ENCODE peak calls at places on chromosomes 4 and X, in seven cellular contexts. S is tibial artery; I is uterus; P is CD4-positive, CD25-positive, alpha-beta regulatory T cell; T is right cardiac atrium; Y is MM.1S; K is astrocyte. H is an unnamed sample.

GRCh38 chr4:165294907-165295306 is 32.6 kb upstream of the MSMO1 start:
- DNase-seq in P (peak), Y (no peak), S (no peak), I (no peak), K (no peak), T (no peak), H (no peak)

GRCh38 chr4:143083811-143084472 is 100.8 kb upstream of the USP38 start:
- DNase-seq in I (no peak), P (no peak), T (no peak), S (no peak), K (no peak), Y (no peak), H (no peak)

GRCh38 chrX:31796624-31797023 is 724.8 kb upstream of the FTHL17 start:
- DNase-seq in T (no peak), I (no peak), Y (no peak), P (no peak), S (no peak), K (no peak), H (no peak)

GRCh38 chrX:104565791-104566687 is at the start of gene IL1RAPL2:
- DNase-seq in Y (peak), P (peak), T (no peak), K (no peak), S (no peak), I (no peak), H (no peak)

GRCh38 chr4:113071811-113072210 is 22.4 kb downstream of the ANK2 start:
- DNase-seq in K (no peak), P (no peak), T (no peak), I (no peak), S (no peak), Y (no peak), H (no peak)

GRCh38 chr4:151646322-151646721 is 114.5 kb downstream of the GATB start:
- DNase-seq in K (no peak), I (no peak), Y (no peak), T (no peak), S (no peak), P (no peak), H (no peak)

GRCh38 chr4:10124167-10124930 is 7.8 kb upstream of the WDR1 start:
- DNase-seq in Y (no peak), P (no peak), T (no peak), K (no peak), S (no peak), I (no peak), H (no peak)

GRCh38 chr4:139453041-139453370 is 915 bp upstream of the RAB33B start:
- DNase-seq in Y (peak), T (no peak), I (no peak), P (peak), S (no peak), K (peak), H (peak)

GRCh38 chr4:13347517-13348125 is 136.5 kb downstream of the RAB28 start:
- DNase-seq in T (no peak), Y (no peak), S (no peak), I (no peak), P (no peak), K (peak), H (no peak)

GRCh38 chr4:15552557-15553362 is 83.1 kb downstream of the CC2D2A start:
- DNase-seq in I (no peak), K (no peak), T (no peak), P (no peak), Y (no peak), S (no peak), H (no peak)

DNA sequence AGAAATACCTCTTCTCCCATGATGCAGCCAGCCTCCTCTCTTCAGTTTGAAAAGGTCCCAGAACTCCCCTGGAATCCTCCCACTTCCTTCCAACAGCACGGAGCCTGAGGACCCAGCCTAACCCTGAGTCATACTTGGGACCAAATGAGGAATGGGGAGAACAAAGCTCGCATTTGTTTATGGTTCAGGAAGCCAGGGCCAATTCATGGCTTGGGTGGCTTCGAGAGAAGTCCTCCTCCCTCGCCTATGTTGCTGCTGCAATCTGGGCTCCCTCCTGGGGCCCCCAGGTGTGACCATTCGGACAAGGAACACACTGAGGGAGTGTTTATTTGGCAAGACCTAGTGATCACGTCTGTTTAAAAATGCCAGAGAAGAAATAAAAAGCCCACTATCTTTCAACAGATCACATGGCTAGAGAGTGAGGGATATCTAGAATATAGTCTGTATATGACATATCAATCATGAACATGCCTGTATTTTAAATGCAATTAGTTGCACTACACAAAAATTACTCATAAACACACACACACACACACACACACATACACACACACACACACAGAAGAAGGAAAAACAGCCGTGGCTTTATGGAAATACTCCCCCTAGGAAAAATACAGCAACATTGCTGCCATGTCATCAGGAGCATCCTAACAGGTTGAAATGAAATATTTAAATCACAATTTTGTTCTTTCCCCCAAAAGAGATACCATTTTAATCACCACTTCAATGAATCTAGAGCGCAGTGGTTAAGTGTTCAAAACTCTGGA is 155.7 kb upstream of the MAP3K15 start:
- DNase-seq in S (peak), I (peak), Y (no peak), K (peak), P (no peak), T (peak), H (no peak)
- H3K4me3 ChIP-seq in S (no peak), I (no peak), Y (no peak), K (peak), P (no peak), T (no peak), H (no peak)

DNA sequence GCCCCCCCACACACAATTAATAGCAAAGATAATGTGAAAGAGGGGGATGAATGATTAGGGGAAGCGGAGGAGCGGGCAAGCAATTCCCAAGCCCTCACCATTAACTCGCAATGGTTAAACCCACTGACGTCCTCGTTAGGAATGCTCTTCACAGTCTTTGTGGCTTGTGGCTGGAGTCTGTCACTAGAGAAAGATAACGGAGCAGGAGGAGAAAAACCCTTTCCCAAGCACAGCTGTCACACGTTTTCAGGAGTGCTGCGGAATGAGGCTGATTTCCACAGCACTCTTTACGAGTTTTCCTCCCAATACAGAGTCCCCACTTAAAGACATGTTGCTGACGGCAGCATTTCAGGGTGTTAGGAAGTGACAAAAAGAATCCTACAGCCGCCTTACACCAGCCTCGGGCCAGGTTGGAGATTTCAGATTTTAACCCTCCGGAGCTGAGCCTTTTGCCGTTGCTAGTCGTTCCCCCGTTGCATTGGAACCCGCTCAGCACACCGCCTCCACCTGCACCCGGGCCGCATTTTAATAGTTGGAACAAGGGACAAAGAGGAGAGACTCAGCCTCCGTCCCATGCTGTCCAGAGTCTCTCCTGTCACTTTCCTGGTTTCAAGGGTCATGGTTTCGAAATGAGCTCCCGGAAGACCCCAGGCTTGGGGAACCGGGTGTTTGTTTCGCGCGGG is 92.2 kb downstream of the GEMIN8 start:
- DNase-seq in S (no peak), I (no peak), T (no peak), K (peak), Y (no peak), P (no peak), H (no peak)
- H3K27ac ChIP-seq in S (no peak), I (no peak), T (no peak), K (no peak), Y (no peak), P (no peak), H (no peak)

GRCh38 chr4:137905930-137906329 is 336.2 kb downstream of the SLC7A11 start:
- DNase-seq in I (no peak), S (no peak), K (peak), Y (no peak), P (no peak), T (no peak), H (no peak)

GRCh38 chr4:137909910-137910309 is 332.2 kb downstream of the SLC7A11 start:
- DNase-seq in T (peak), I (no peak), Y (no peak), K (no peak), S (no peak), P (no peak), H (no peak)
- H3K4me3 ChIP-seq in T (no peak), I (no peak), Y (no peak), K (no peak), S (no peak), P (no peak), H (no peak)

DNA sequence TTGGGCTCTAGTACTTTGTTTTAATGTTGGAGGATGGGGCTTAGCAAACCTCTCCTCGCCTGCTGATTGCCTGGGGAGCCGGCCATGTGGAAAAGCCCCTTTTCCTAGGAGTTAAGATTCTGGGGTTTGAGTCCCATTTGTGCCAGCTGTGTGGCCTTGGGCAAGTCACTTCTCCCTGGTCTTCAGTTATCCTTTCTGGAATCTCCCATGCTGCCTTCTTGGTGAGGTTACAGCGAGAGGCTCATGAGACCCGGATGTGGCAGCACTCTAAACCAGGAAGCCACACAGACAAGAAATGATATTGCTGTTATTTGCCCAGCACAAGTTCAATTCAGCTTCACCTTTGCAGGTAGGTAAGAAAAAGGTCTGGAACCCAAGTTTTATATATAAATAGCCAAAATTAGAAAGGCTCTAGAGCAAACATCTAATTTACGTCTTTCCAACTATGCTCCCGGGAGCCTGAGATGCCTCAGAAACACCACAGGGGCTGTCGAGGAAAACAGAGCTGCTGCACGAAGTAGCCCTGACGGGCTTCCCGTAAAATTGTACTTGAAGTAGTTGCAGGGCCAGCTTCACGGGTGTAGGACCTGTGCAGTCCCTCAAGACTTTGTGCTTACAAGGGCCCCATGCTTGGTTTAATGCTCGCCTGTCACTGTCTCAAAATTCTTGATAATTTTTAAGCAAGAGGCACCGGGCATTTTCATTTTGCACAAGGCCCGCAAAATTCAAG is 8.3 kb upstream of the SASH3 start:
- DNase-seq in Y (no peak), S (no peak), T (no peak), P (peak), I (no peak), K (no peak), H (no peak)
- H3K27ac ChIP-seq in Y (peak), S (no peak), T (no peak), P (peak), I (no peak), K (no peak), H (peak)

GRCh38 chr4:98930311-98930865 is 1.5 kb upstream of the EIF4E start:
- DNase-seq in P (no peak), S (no peak), K (no peak), I (no peak), T (no peak), Y (no peak), H (no peak)
- H3K4me3 ChIP-seq in P (peak), S (peak), K (peak), I (no peak), T (peak), Y (peak), H (peak)

GRCh38 chr4:7769308-7769841 is 170.3 kb downstream of the AFAP1 start:
- DNase-seq in T (no peak), Y (no peak), K (no peak), I (no peak), S (no peak), P (no peak), H (no peak)

GRCh38 chr4:7767526-7767925 is 172.1 kb downstream of the AFAP1 start:
- DNase-seq in S (no peak), T (no peak), K (no peak), P (no peak), Y (no peak), I (no peak), H (no peak)

GRCh38 chr4:7767966-7768365 is 171.7 kb downstream of the AFAP1 start:
- DNase-seq in P (no peak), T (no peak), Y (no peak), I (no peak), S (no peak), K (no peak), H (no peak)

GRCh38 chr4:7769936-7770674 is 169.6 kb downstream of the AFAP1 start:
- DNase-seq in P (peak), T (no peak), S (no peak), I (no peak), K (no peak), Y (no peak), H (no peak)

DNA sequence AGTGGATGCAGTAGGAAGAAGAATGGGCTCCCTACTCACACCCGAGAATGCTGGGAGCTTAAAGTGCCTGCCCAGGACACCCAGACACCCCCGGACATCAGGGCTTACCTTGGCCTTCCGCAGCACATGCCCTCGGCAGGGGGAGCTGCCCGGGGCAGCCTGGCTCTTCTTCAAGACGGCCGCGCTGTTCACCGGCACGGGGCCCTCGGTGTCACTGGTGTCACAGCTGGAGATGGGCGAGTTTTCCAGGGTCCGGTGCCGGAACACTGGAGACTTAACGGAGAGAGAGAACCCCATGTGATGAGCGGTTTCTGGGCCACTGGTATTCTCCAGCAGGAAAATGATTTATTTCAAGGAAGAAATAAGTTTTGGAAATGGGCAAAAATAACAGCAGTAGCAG is 170.9 kb downstream of the AFAP1 start:
- DNase-seq in P (no peak), S (no peak), Y (no peak), I (no peak), T (no peak), K (no peak), H (no peak)
- H3K27ac ChIP-seq in P (no peak), S (no peak), Y (no peak), I (no peak), T (no peak), K (no peak), H (no peak)

DNA sequence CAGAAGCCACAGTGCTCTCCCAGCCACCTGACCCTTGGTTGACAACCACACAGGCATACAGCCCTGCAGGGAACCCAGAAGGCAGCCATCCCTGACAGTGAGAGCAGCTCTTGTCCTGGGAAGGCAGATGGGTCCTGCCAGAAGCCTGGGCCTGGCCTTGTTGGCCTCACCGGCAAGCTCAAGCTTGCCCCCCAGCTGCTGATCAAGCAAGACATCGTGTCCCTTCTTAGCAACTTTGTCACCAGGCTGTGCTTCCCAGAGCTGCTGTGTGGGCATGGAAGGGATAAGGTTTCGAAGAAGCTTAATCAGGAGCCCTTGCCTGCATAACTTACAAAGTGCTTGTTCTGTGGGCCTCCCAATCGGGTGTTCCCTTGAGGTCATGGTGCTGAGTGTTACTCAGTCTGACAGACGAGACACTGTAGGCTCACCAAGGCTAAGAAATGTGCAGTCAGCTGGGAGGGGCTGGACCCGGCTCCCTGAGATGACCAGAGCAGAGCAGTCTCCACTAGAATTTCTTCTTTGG is 6.8 kb upstream of the ABLIM2 start:
- DNase-seq in T (no peak), I (no peak), K (no peak), P (no peak), S (no peak), Y (no peak), H (no peak)
- H3K4me3 ChIP-seq in T (no peak), I (no peak), K (no peak), P (no peak), S (no peak), Y (no peak), H (no peak)

DNA sequence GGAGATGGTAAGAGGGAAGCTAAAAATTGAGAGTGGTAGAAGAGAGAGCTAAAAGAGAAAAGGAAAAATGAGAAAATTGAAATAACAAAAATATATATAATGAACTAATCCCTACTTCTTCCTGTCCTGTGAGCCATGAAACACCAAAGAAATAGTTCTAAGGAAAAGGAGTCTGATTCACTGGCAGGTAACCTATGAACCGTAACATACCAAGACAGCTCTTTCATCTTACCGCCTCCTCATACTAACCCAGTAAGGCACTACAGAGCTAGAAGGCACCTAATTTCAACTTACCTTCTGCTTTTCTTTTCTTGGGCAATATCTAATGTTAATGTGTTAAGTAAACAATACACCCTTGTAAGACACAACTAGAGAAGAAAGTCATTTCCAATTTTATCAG is 297.7 kb upstream of the DIAPH2 start:
- DNase-seq in T (no peak), Y (no peak), P (no peak), S (no peak), I (no peak), K (no peak), H (no peak)
- H3K27ac ChIP-seq in T (no peak), Y (peak), P (no peak), S (no peak), I (no peak), K (no peak), H (no peak)

H was measured in effector memory CD4-positive, alpha-beta T cell.